ENCODE peak calls at places on chromosomes 12 and 14, in nine cellular contexts. A is effector memory CD8-positive, alpha-beta T cell; M is upper lobe of right lung; O is body of pancreas; B is Right ventricle myocardium inferior; F is activated CD8-positive, alpha-beta memory T cell treated with anti-CD3 and anti-CD28 coated beads, Interleukin-2, amount 10 ng/mL, durations not matched to agents 7 days and 5 days; H is SK-N-SH treated with all-trans-retinoic acid at 6 μM for 48 hours; J is activated CD4-positive, alpha-beta T cell treated with anti-CD3 and anti-CD28 coated beads for 36 hours; Q is left cardiac atrium. S is an unnamed sample.

GRCh38 chr14:24838945-24839616 is 205.1 kb upstream of the GZMB start:
- ATAC-seq in M (no peak), H (no peak), F (no peak), B (peak), J (no peak), Q (peak), A (no peak), O (no peak), S (no peak)

GRCh38 chr12:94592080-94592479 is 58.3 kb downstream of the TMCC3 start:
- ATAC-seq in M (no peak), J (no peak), B (no peak), H (no peak), F (no peak), Q (no peak), A (no peak), O (peak), S (peak)

GRCh38 chr12:56629459-56630179 is 507 bp downstream of the BAZ2A start:
- ATAC-seq in O (peak), B (peak), F (peak), Q (peak), A (peak), J (peak), M (peak), H (peak), S (peak)

GRCh38 chr12:132078190-132078589 is 65.9 kb downstream of the DDX51 start:
- ATAC-seq in M (no peak), H (peak), O (no peak), Q (peak), B (no peak), J (no peak), F (no peak), A (no peak), S (no peak)

GRCh38 chr14:96511667-96512066 is 9.5 kb downstream of the PAPOLA start:
- ATAC-seq in F (no peak), M (no peak), H (no peak), J (no peak), B (no peak), A (no peak), Q (no peak), O (no peak), S (no peak)

GRCh38 chr12:29882771-29883315 is 99.1 kb upstream of the TMTC1 start:
- ATAC-seq in O (no peak), B (no peak), H (no peak), A (no peak), J (no peak), F (no peak), M (no peak), Q (peak), S (no peak)

GRCh38 chr14:94292872-94293577 is at the start of gene SERPINA10:
- ATAC-seq in M (no peak), Q (no peak), O (no peak), H (peak), A (no peak), F (no peak), B (no peak), J (no peak), S (no peak)

GRCh38 chr14:89866458-89866857 is 88.1 kb downstream of the EFCAB11 start:
- ATAC-seq in M (no peak), H (no peak), F (no peak), J (no peak), A (no peak), Q (no peak), B (no peak), O (no peak), S (peak)

GRCh38 chr12:16602412-16602811 is 3.5 kb downstream of the LMO3 start:
- ATAC-seq in O (no peak), A (no peak), Q (no peak), F (no peak), H (no peak), M (no peak), J (no peak), B (no peak), S (no peak)

GRCh38 chr14:96195441-96196081 is 9.1 kb upstream of the BDKRB2 start:
- ATAC-seq in B (no peak), F (no peak), M (peak), O (peak), H (no peak), A (no peak), J (no peak), Q (no peak), S (no peak)

GRCh38 chr12:27922591-27923139 is 49.9 kb downstream of the PTHLH start:
- ATAC-seq in B (peak), J (no peak), A (no peak), F (no peak), H (peak), M (peak), O (peak), Q (peak), S (peak)

GRCh38 chr14:81193924-81194633 is 26.7 kb downstream of the GTF2A1 start:
- ATAC-seq in A (no peak), J (peak), H (no peak), B (no peak), F (peak), M (no peak), Q (no peak), O (no peak), S (no peak)

GRCh38 chr12:4145990-4146859 is 127.3 kb upstream of the CCND2 start:
- ATAC-seq in O (no peak), A (no peak), M (no peak), H (no peak), J (peak), B (no peak), F (peak), Q (no peak), S (no peak)

GRCh38 chr14:67359319-67359774 is 257 bp downstream of the ATP6V1D start:
- ATAC-seq in A (no peak), F (peak), Q (peak), O (no peak), B (no peak), J (no peak), M (no peak), H (peak), S (peak)

GRCh38 chr12:92908108-92908507 is 21.0 kb downstream of the EEA1 start:
- ATAC-seq in Q (no peak), B (no peak), O (no peak), J (peak), A (peak), H (no peak), M (no peak), F (peak), S (no peak)

GRCh38 chr12:126837697-126838096 is 1429.3 kb upstream of the TMEM132C start:
- ATAC-seq in B (no peak), A (no peak), H (no peak), F (no peak), O (no peak), J (no peak), M (no peak), Q (no peak), S (no peak)

GRCh38 chr12:1054103-1054838 is 63.2 kb downstream of the ERC1 start:
- ATAC-seq in Q (peak), J (no peak), M (no peak), H (peak), O (peak), F (no peak), A (no peak), B (peak), S (no peak)

GRCh38 chr12:58557156-58557555 is 363.1 kb downstream of the LRIG3 start:
- ATAC-seq in Q (no peak), A (no peak), M (no peak), B (no peak), F (no peak), O (no peak), J (no peak), H (no peak), S (no peak)

GRCh38 chr12:114658002-114658441 is 26.0 kb downstream of the TBX3 start:
- ATAC-seq in Q (no peak), J (no peak), A (no peak), B (no peak), O (no peak), M (no peak), H (no peak), F (no peak), S (no peak)

GRCh38 chr12:47874316-47874715 is 30.5 kb downstream of the VDR start:
- ATAC-seq in J (no peak), F (no peak), M (no peak), O (no peak), B (no peak), H (no peak), A (no peak), Q (no peak), S (no peak)

GRCh38 chr12:120540445-120540844 is 6.3 kb downstream of the RNF10 start:
- ATAC-seq in A (no peak), Q (peak), M (peak), F (peak), B (peak), J (peak), O (no peak), H (no peak), S (no peak)

GRCh38 chr14:22837750-22838538 is 1.6 kb downstream of the MMP14 start:
- ATAC-seq in F (no peak), B (peak), A (no peak), H (peak), M (peak), Q (peak), O (peak), J (no peak), S (peak)

GRCh38 chr14:54867011-54867410 is 35.6 kb downstream of the GCH1 start:
- ATAC-seq in Q (no peak), O (no peak), M (no peak), H (peak), A (no peak), B (no peak), J (no peak), F (no peak), S (no peak)

GRCh38 chr14:92986254-92987147 is 63.6 kb downstream of the CHGA start:
- ATAC-seq in F (peak), O (peak), M (peak), H (peak), B (peak), Q (peak), A (no peak), J (no peak), S (no peak)

GRCh38 chr12:42590324-42590934 is 883 bp upstream of the PRICKLE1 start:
- ATAC-seq in O (peak), F (no peak), Q (peak), A (no peak), M (peak), J (no peak), B (peak), H (no peak), S (no peak)

GRCh38 chr12:80838024-80838658 is 99.6 kb downstream of the LIN7A start:
- ATAC-seq in J (no peak), A (no peak), Q (no peak), M (peak), O (peak), B (no peak), H (no peak), F (no peak), S (no peak)

GRCh38 chr12:21065845-21066244 is 65.1 kb upstream of the SLCO1B1 start:
- ATAC-seq in Q (no peak), H (no peak), A (no peak), M (no peak), B (no peak), J (no peak), F (no peak), O (peak), S (no peak)

GRCh38 chr12:10220398-10221077 is 7.9 kb downstream of the GABARAPL1 start:
- ATAC-seq in J (no peak), A (no peak), H (no peak), F (no peak), M (peak), B (peak), O (peak), Q (peak), S (peak)

GRCh38 chr12:47758834-47759690 is at the start of gene RAPGEF3:
- ATAC-seq in H (peak), M (peak), J (peak), O (peak), Q (peak), B (peak), A (peak), F (peak), S (peak)

GRCh38 chr12:123289911-123290310 is 18.3 kb upstream of the CDK2AP1 start:
- ATAC-seq in A (no peak), F (no peak), B (no peak), H (no peak), J (no peak), Q (no peak), O (no peak), M (no peak), S (no peak)

GRCh38 chr12:132284618-132285310 is 44.6 kb downstream of the GALNT9 start:
- ATAC-seq in F (no peak), H (no peak), J (no peak), B (no peak), Q (peak), A (no peak), M (no peak), O (no peak), S (peak)

GRCh38 chr14:100246136-100246535 is 7.2 kb downstream of the YY1 start:
- ATAC-seq in H (peak), O (no peak), J (no peak), A (peak), F (no peak), Q (peak), B (peak), M (peak), S (peak)

GRCh38 chr14:37565550-37565949 is 29.5 kb downstream of the FOXA1 start:
- ATAC-seq in B (no peak), O (no peak), J (no peak), H (no peak), A (no peak), F (no peak), Q (no peak), M (no peak), S (no peak)

GRCh38 chr14:72631401-72631800 is 262.5 kb downstream of the DPF3 start:
- ATAC-seq in F (no peak), M (no peak), H (no peak), J (no peak), Q (no peak), A (no peak), O (no peak), B (no peak), S (no peak)

GRCh38 chr12:49783917-49784676 is 42.7 kb downstream of the TMBIM6 start:
- ATAC-seq in J (no peak), B (peak), O (no peak), M (peak), H (peak), Q (peak), A (no peak), F (no peak), S (no peak)

GRCh38 chr12:96502477-96502876 is 13.1 kb downstream of the CFAP54 start:
- ATAC-seq in J (peak), O (no peak), Q (no peak), F (peak), M (no peak), A (peak), H (no peak), B (no peak), S (no peak)

GRCh38 chr12:72081787-72082186 is 143.1 kb downstream of the TPH2 start:
- ATAC-seq in H (no peak), O (no peak), M (no peak), Q (no peak), A (no peak), B (no peak), J (no peak), F (no peak), S (no peak)

GRCh38 chr14:90583916-90584605 is 187.2 kb downstream of the CALM1 start:
- ATAC-seq in A (no peak), B (no peak), J (no peak), Q (no peak), O (no peak), M (no peak), F (no peak), H (no peak), S (no peak)

GRCh38 chr12:104672501-104673265 is 215.9 kb downstream of the CHST11 start:
- ATAC-seq in M (peak), F (no peak), Q (peak), O (no peak), H (peak), J (no peak), A (no peak), B (no peak), S (peak)

GRCh38 chr14:100708349-100709217 is 18.1 kb upstream of the DLK1 start:
- ATAC-seq in Q (peak), F (no peak), A (no peak), J (no peak), O (peak), B (peak), H (no peak), M (peak), S (peak)